ENCODE peak calls at places on chromosomes 7 and 10, in six cellular contexts. F, N, U, C, A and J are unnamed samples.

GRCh38 chr7:25726682-25727357 is 425.2 kb upstream of the NFE2L3 start:
- DNase-seq in F (no peak), N (no peak), U (no peak), C (no peak), A (no peak), J (no peak)

GRCh38 chr10:96972264-96972663 is 140.2 kb downstream of the LCOR start:
- DNase-seq in F (no peak), N (no peak), U (no peak), C (no peak), A (no peak), J (no peak)

GRCh38 chr7:19587291-19587690 is 121.5 kb downstream of the POLR1F start:
- DNase-seq in F (no peak), N (no peak), U (no peak), C (no peak), A (no peak), J (no peak)

GRCh38 chr7:24978837-24979469 is 1.0 kb downstream of the OSBPL3 start:
- DNase-seq in F (no peak), N (no peak), U (no peak), C (peak; percentile 45), A (no peak), J (no peak)

GRCh38 chr7:113128028-113128427 is 9.7 kb upstream of the SMIM30 start:
- DNase-seq in F (peak; percentile 41), N (no peak), U (no peak), C (no peak), A (no peak), J (no peak)

GRCh38 chr7:69256634-69257081 is 341.6 kb upstream of the AUTS2 start:
- DNase-seq in F (no peak), N (no peak), U (no peak), C (no peak), A (no peak), J (no peak)

GRCh38 chr7:101258243-101258731 is 13.4 kb upstream of the FIS1 start:
- DNase-seq in F (no peak), N (no peak), U (no peak), C (no peak), A (no peak), J (no peak)

GRCh38 chr10:490891-491571 is 198.4 kb downstream of the DIP2C start:
- DNase-seq in F (peak; percentile 79), N (no peak), U (no peak), C (no peak), A (peak; percentile 54), J (no peak)

GRCh38 chr7:33750177-33750576 is 155.2 kb upstream of the BMPER start:
- DNase-seq in F (peak; percentile 70), N (no peak), U (no peak), C (no peak), A (peak; percentile 33), J (no peak)

GRCh38 chr10:33509231-33509871 is 174.9 kb upstream of the NRP1 start:
- DNase-seq in F (peak; percentile 88), N (no peak), U (no peak), C (no peak), A (peak; percentile 92), J (peak; percentile 67)

GRCh38 chr10:69272620-69273019 is 5.7 kb upstream of the HK1 start:
- DNase-seq in F (peak; percentile 63), N (no peak), U (no peak), C (no peak), A (no peak), J (no peak)

GRCh38 chr7:156554488-156554887 is 86.1 kb upstream of the RNF32 start:
- DNase-seq in F (no peak), N (no peak), U (no peak), C (no peak), A (no peak), J (no peak)

GRCh38 chr10:44411251-44411650 is 26.4 kb upstream of the CXCL12 start:
- DNase-seq in F (no peak), N (no peak), U (no peak), C (no peak), A (no peak), J (no peak)